ENCODE peak calls at places on chromosomes 3 and 15, in eight cellular contexts. C is ecto neural progenitor cell, Y is ovary, N is GM23248, U is GM13976, V is psoas muscle, A is COR-L47, D is RCC 7860. J is an unnamed sample.

GRCh38 chr3:168812234-168812633 is 716.5 kb upstream of the GOLIM4 start:
- DNase-seq in Y (no peak), A (no peak), V (no peak), U (no peak), D (no peak), C (peak), N (no peak), J (no peak)

GRCh38 chr3:106457278-106458210 is 588.7 kb upstream of the CBLB start:
- DNase-seq in Y (no peak), A (peak), N (peak), C (no peak), D (peak), V (peak), U (peak), J (no peak)

GRCh38 chr3:196193738-196194541 is 17.3 kb downstream of the ZDHHC19 start:
- DNase-seq in C (no peak), Y (peak), U (no peak), D (no peak), N (no peak), V (peak), A (no peak), J (no peak)

GRCh38 chr3:56980798-56981390 is 79.6 kb upstream of the SPATA12 start:
- DNase-seq in Y (no peak), N (peak), C (no peak), V (no peak), U (no peak), D (peak), A (no peak), J (no peak)

GRCh38 chr15:29736745-29737023 is 85.6 kb downstream of the TJP1 start:
- DNase-seq in U (no peak), N (peak), Y (no peak), D (peak), C (no peak), A (no peak), V (no peak), J (no peak)

GRCh38 chr3:16511561-16512434 is 1.7 kb downstream of the RFTN1 start:
- DNase-seq in V (peak), A (no peak), N (peak), C (no peak), Y (peak), D (peak), U (peak), J (no peak)

GRCh38 chr3:139653582-139653981 is 24.2 kb downstream of the NMNAT3 start:
- DNase-seq in A (no peak), V (no peak), N (no peak), C (no peak), U (no peak), Y (peak), D (no peak), J (no peak)

GRCh38 chr3:187919018-187919417 is 173.8 kb upstream of the BCL6 start:
- DNase-seq in D (no peak), Y (no peak), U (peak), C (no peak), V (no peak), A (no peak), N (no peak), J (no peak)

GRCh38 chr3:190534386-190534785 is 20.5 kb downstream of the IL1RAP start:
- DNase-seq in C (no peak), D (no peak), Y (no peak), V (no peak), U (no peak), A (no peak), N (peak), J (no peak)

GRCh38 chr3:171175840-171176239 is 149.3 kb upstream of the SLC2A2 start:
- DNase-seq in C (no peak), D (no peak), N (peak), V (no peak), U (no peak), Y (no peak), A (no peak), J (no peak)

GRCh38 chr3:180102134-180102533 is 65.4 kb upstream of the PEX5L start:
- DNase-seq in N (no peak), U (no peak), Y (no peak), V (no peak), A (no peak), C (peak), D (no peak), J (no peak)

GRCh38 chr15:60179786-60180391 is 175.8 kb downstream of the FOXB1 start:
- DNase-seq in A (peak), U (peak), D (peak), N (peak), V (no peak), Y (no peak), C (no peak), J (peak)

GRCh38 chr15:59522988-59523461 is 85.0 kb downstream of the FAM81A start:
- DNase-seq in D (no peak), N (no peak), C (no peak), A (peak), Y (no peak), U (no peak), V (no peak), J (no peak)

GRCh38 chr3:52237006-52237658 is 1.8 kb downstream of the TWF2 start:
- DNase-seq in U (no peak), D (peak), Y (peak), N (no peak), V (peak), C (no peak), A (no peak), J (no peak)

J was measured in NCI-H748 treated with DMSO at 0.1 percent for 48 hours.